ENCODE peak calls at places on chromosomes 4 and X, in six cellular contexts. One of them, this sample, is unnamed.

GRCh38 chr4:2292679-2293108 is 30.8 kb upstream of the MXD4 start:
- DNase-seq in prostate gland: no peak
- DNase-seq in cardiac muscle cell: no peak
- DNase-seq in CD8-positive, alpha-beta T cell: peak; percentile 43
- DNase-seq in heart left ventricle: no peak
- DNase-seq in GM23338: no peak
- DNase-seq in this sample: no peak

GRCh38 chr4:79747252-79747651 is 325.8 kb downstream of the ANTXR2 start:
- DNase-seq in CD8-positive, alpha-beta T cell: no peak
- DNase-seq in prostate gland: no peak
- DNase-seq in heart left ventricle: no peak
- DNase-seq in GM23338: no peak
- DNase-seq in cardiac muscle cell: no peak
- DNase-seq in this sample: no peak

GRCh38 chr4:183722738-183723560 is 63.9 kb downstream of the TRAPPC11 start:
- DNase-seq in prostate gland: peak; percentile 79
- DNase-seq in CD8-positive, alpha-beta T cell: peak; percentile 73
- DNase-seq in cardiac muscle cell: peak; percentile 67
- DNase-seq in heart left ventricle: peak; percentile 68
- DNase-seq in GM23338: peak; percentile 79
- DNase-seq in this sample: peak; percentile 57

GRCh38 chr4:145177906-145178538 is 2.4 kb downstream of the OTUD4 start:
- DNase-seq in cardiac muscle cell: no peak
- DNase-seq in GM23338: peak; percentile 25
- DNase-seq in prostate gland: no peak
- DNase-seq in CD8-positive, alpha-beta T cell: no peak
- DNase-seq in heart left ventricle: no peak
- DNase-seq in this sample: no peak

GRCh38 chr4:6232836-6233785 is 32.8 kb upstream of the JAKMIP1 start:
- DNase-seq in GM23338: peak; percentile 29
- DNase-seq in CD8-positive, alpha-beta T cell: no peak
- DNase-seq in prostate gland: no peak
- DNase-seq in cardiac muscle cell: no peak
- DNase-seq in heart left ventricle: no peak
- DNase-seq in this sample: no peak

GRCh38 chr4:7635971-7636508 is 201.3 kb upstream of the PSAPL1 start:
- DNase-seq in cardiac muscle cell: no peak
- DNase-seq in prostate gland: no peak
- DNase-seq in CD8-positive, alpha-beta T cell: no peak
- DNase-seq in GM23338: no peak
- DNase-seq in heart left ventricle: no peak
- DNase-seq in this sample: no peak

GRCh38 chr4:24816797-24817196 is 21.4 kb downstream of the SOD3 start:
- DNase-seq in GM23338: no peak
- DNase-seq in heart left ventricle: no peak
- DNase-seq in cardiac muscle cell: no peak
- DNase-seq in prostate gland: no peak
- DNase-seq in CD8-positive, alpha-beta T cell: no peak
- DNase-seq in this sample: no peak

GRCh38 chr4:8217871-8218270 is 18.8 kb downstream of the SH3TC1 start:
- DNase-seq in GM23338: no peak
- DNase-seq in heart left ventricle: no peak
- DNase-seq in CD8-positive, alpha-beta T cell: no peak
- DNase-seq in cardiac muscle cell: no peak
- DNase-seq in prostate gland: no peak
- DNase-seq in this sample: no peak

GRCh38 chrX:104098151-104098808 is 14.0 kb upstream of the ZCCHC18 start:
- DNase-seq in cardiac muscle cell: peak; percentile 79
- DNase-seq in prostate gland: peak; percentile 27
- DNase-seq in heart left ventricle: no peak
- DNase-seq in CD8-positive, alpha-beta T cell: peak; percentile 64
- DNase-seq in GM23338: peak; percentile 69
- DNase-seq in this sample: no peak

GRCh38 chr4:924107-925096 is 7.7 kb downstream of the GAK start:
- DNase-seq in cardiac muscle cell: no peak
- DNase-seq in heart left ventricle: no peak
- DNase-seq in CD8-positive, alpha-beta T cell: no peak
- DNase-seq in GM23338: no peak
- DNase-seq in prostate gland: no peak
- DNase-seq in this sample: no peak

GRCh38 chrX:39262641-39263040 is 461.4 kb downstream of the MID1IP1 start:
- DNase-seq in CD8-positive, alpha-beta T cell: no peak
- DNase-seq in GM23338: no peak
- DNase-seq in prostate gland: no peak
- DNase-seq in heart left ventricle: no peak
- DNase-seq in cardiac muscle cell: no peak
- DNase-seq in this sample: no peak

GRCh38 chr4:146291313-146291712 is 77.0 kb downstream of the REELD1 start:
- DNase-seq in cardiac muscle cell: no peak
- DNase-seq in CD8-positive, alpha-beta T cell: no peak
- DNase-seq in prostate gland: no peak
- DNase-seq in GM23338: peak; percentile 55
- DNase-seq in heart left ventricle: no peak
- DNase-seq in this sample: no peak

GRCh38 chr4:1663549-1663948 is 20.6 kb downstream of the FAM53A start:
- DNase-seq in heart left ventricle: no peak
- DNase-seq in GM23338: no peak
- DNase-seq in prostate gland: no peak
- DNase-seq in CD8-positive, alpha-beta T cell: no peak
- DNase-seq in cardiac muscle cell: no peak
- DNase-seq in this sample: no peak

GRCh38 chr4:138222041-138222440 is 20.1 kb downstream of the SLC7A11 start:
- DNase-seq in cardiac muscle cell: no peak
- DNase-seq in CD8-positive, alpha-beta T cell: no peak
- DNase-seq in prostate gland: no peak
- DNase-seq in heart left ventricle: no peak
- DNase-seq in GM23338: no peak
- DNase-seq in this sample: no peak

GRCh38 chr4:86608757-86609375 is 14.8 kb downstream of the PTPN13 start:
- DNase-seq in cardiac muscle cell: no peak
- DNase-seq in GM23338: no peak
- DNase-seq in prostate gland: no peak
- DNase-seq in heart left ventricle: no peak
- DNase-seq in CD8-positive, alpha-beta T cell: no peak
- DNase-seq in this sample: no peak

GRCh38 chrX:66002832-66003680 is 36.8 kb downstream of the VSIG4 start:
- DNase-seq in GM23338: no peak
- DNase-seq in CD8-positive, alpha-beta T cell: no peak
- DNase-seq in prostate gland: no peak
- DNase-seq in cardiac muscle cell: no peak
- DNase-seq in heart left ventricle: no peak
- DNase-seq in this sample: no peak

GRCh38 chr4:53015681-53016080 is 153.6 kb downstream of the RASL11B start:
- DNase-seq in GM23338: peak; percentile 74
- DNase-seq in prostate gland: no peak
- DNase-seq in cardiac muscle cell: peak; percentile 75
- DNase-seq in CD8-positive, alpha-beta T cell: no peak
- DNase-seq in heart left ventricle: peak; percentile 36
- DNase-seq in this sample: no peak

GRCh38 chrX:3548743-3549441 is 164.6 kb downstream of the PRKX start:
- DNase-seq in GM23338: peak; percentile 20
- DNase-seq in CD8-positive, alpha-beta T cell: no peak
- DNase-seq in prostate gland: peak; percentile 6
- DNase-seq in cardiac muscle cell: peak; percentile 29
- DNase-seq in heart left ventricle: no peak
- DNase-seq in this sample: no peak

GRCh38 chrX:106995678-106996077 is 4.3 kb downstream of the MORC4 start:
- DNase-seq in GM23338: no peak
- DNase-seq in heart left ventricle: no peak
- DNase-seq in cardiac muscle cell: no peak
- DNase-seq in CD8-positive, alpha-beta T cell: no peak
- DNase-seq in prostate gland: no peak
- DNase-seq in this sample: no peak

GRCh38 chr4:56229947-56230346 is 157.3 kb downstream of the AASDH start:
- DNase-seq in cardiac muscle cell: no peak
- DNase-seq in CD8-positive, alpha-beta T cell: no peak
- DNase-seq in heart left ventricle: no peak
- DNase-seq in GM23338: no peak
- DNase-seq in prostate gland: no peak
- DNase-seq in this sample: no peak

GRCh38 chr4:123256006-123256405 is 140.6 kb upstream of the SPRY1 start:
- DNase-seq in GM23338: no peak
- DNase-seq in CD8-positive, alpha-beta T cell: no peak
- DNase-seq in heart left ventricle: no peak
- DNase-seq in prostate gland: no peak
- DNase-seq in cardiac muscle cell: no peak
- DNase-seq in this sample: no peak

GRCh38 chr4:182749768-182750167 is 167.4 kb downstream of the DCTD start:
- DNase-seq in GM23338: no peak
- DNase-seq in prostate gland: no peak
- DNase-seq in CD8-positive, alpha-beta T cell: no peak
- DNase-seq in heart left ventricle: no peak
- DNase-seq in cardiac muscle cell: no peak
- DNase-seq in this sample: no peak

GRCh38 chrX:69229436-69229835 is 64.2 kb upstream of the PJA1 start:
- DNase-seq in heart left ventricle: no peak
- DNase-seq in CD8-positive, alpha-beta T cell: peak; percentile 34
- DNase-seq in prostate gland: no peak
- DNase-seq in cardiac muscle cell: no peak
- DNase-seq in GM23338: no peak
- DNase-seq in this sample: no peak

GRCh38 chr4:153602758-153603157 is 81.3 kb upstream of the TLR2 start:
- DNase-seq in heart left ventricle: no peak
- DNase-seq in cardiac muscle cell: no peak
- DNase-seq in CD8-positive, alpha-beta T cell: no peak
- DNase-seq in prostate gland: no peak
- DNase-seq in GM23338: no peak
- DNase-seq in this sample: no peak
- H3K4me1 ChIP-seq in heart left ventricle: peaks cover 3% of the 10 kb centered on the region
- H3K4me1 ChIP-seq in cardiac muscle cell: no peaks in the 10 kb centered on the region
- H3K4me1 ChIP-seq in CD8-positive, alpha-beta T cell: no peaks in the 10 kb centered on the region
- H3K4me1 ChIP-seq in prostate gland: no peaks in the 10 kb centered on the region
- H3K4me1 ChIP-seq in GM23338: no peaks in the 10 kb centered on the region
- H3K4me1 ChIP-seq in this sample: no peaks in the 10 kb centered on the region

DNA sequence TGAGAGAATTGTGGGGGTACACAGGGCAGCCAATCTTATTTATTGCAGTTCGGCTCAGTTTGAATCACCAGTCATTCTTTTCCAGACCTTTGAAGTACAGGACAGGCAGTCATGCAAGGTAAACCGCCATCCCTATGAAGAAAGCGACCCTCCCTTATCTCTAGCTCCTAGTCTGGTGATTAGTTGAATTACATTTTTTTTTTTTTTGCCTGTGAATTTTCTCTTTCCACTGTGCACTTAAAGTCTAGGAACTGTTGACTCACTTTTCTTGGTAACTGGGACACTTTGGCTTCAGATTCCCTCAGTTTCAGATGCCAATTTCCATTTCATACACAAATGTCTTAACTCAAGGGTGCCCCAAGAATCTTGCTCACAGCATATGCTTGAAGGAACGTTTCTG is 82.4 kb upstream of the FAM9C start:
- DNase-seq in heart left ventricle: no peak
- DNase-seq in prostate gland: no peak
- DNase-seq in cardiac muscle cell: no peak
- DNase-seq in CD8-positive, alpha-beta T cell: no peak
- DNase-seq in GM23338: no peak
- DNase-seq in this sample: no peak
- H3K4me1 ChIP-seq in heart left ventricle: peaks cover 12% of the 10 kb centered on the region
- H3K4me1 ChIP-seq in prostate gland: no peaks in the 10 kb centered on the region
- H3K4me1 ChIP-seq in cardiac muscle cell: no peaks in the 10 kb centered on the region
- H3K4me1 ChIP-seq in CD8-positive, alpha-beta T cell: peaks cover 31% of the 10 kb centered on the region
- H3K4me1 ChIP-seq in GM23338: peaks cover 7% of the 10 kb centered on the region
- H3K4me1 ChIP-seq in this sample: no peaks in the 10 kb centered on the region

GRCh38 chr4:74096265-74096980 is 2.6 kb downstream of the CXCL2 start:
- DNase-seq in heart left ventricle: no peak
- DNase-seq in CD8-positive, alpha-beta T cell: no peak
- DNase-seq in GM23338: no peak
- DNase-seq in cardiac muscle cell: no peak
- DNase-seq in prostate gland: no peak
- DNase-seq in this sample: no peak

GRCh38 chr4:74095482-74095881 is 3.5 kb downstream of the CXCL2 start:
- DNase-seq in prostate gland: no peak
- DNase-seq in cardiac muscle cell: no peak
- DNase-seq in heart left ventricle: no peak
- DNase-seq in CD8-positive, alpha-beta T cell: no peak
- DNase-seq in GM23338: no peak
- DNase-seq in this sample: no peak

GRCh38 chr4:74092957-74093356 is 6.0 kb downstream of the CXCL2 start:
- DNase-seq in CD8-positive, alpha-beta T cell: no peak
- DNase-seq in cardiac muscle cell: no peak
- DNase-seq in heart left ventricle: no peak
- DNase-seq in GM23338: no peak
- DNase-seq in prostate gland: no peak
- DNase-seq in this sample: no peak

GRCh38 chr4:74095886-74096264 is 3.1 kb downstream of the CXCL2 start:
- DNase-seq in heart left ventricle: no peak
- DNase-seq in GM23338: no peak
- DNase-seq in cardiac muscle cell: no peak
- DNase-seq in CD8-positive, alpha-beta T cell: no peak
- DNase-seq in prostate gland: no peak
- DNase-seq in this sample: no peak

GRCh38 chr4:74094227-74094626 is 4.8 kb downstream of the CXCL2 start:
- DNase-seq in heart left ventricle: no peak
- DNase-seq in GM23338: no peak
- DNase-seq in CD8-positive, alpha-beta T cell: no peak
- DNase-seq in prostate gland: no peak
- DNase-seq in cardiac muscle cell: no peak
- DNase-seq in this sample: no peak
- H3K4me1 ChIP-seq in heart left ventricle: peaks cover 7% of the 10 kb centered on the region
- H3K4me1 ChIP-seq in GM23338: peaks cover 10% of the 10 kb centered on the region
- H3K4me1 ChIP-seq in CD8-positive, alpha-beta T cell: peaks cover 1% of the 10 kb centered on the region
- H3K4me1 ChIP-seq in prostate gland: no peaks in the 10 kb centered on the region
- H3K4me1 ChIP-seq in cardiac muscle cell: no peaks in the 10 kb centered on the region
- H3K4me1 ChIP-seq in this sample: peaks cover 3% of the 10 kb centered on the region

DNA sequence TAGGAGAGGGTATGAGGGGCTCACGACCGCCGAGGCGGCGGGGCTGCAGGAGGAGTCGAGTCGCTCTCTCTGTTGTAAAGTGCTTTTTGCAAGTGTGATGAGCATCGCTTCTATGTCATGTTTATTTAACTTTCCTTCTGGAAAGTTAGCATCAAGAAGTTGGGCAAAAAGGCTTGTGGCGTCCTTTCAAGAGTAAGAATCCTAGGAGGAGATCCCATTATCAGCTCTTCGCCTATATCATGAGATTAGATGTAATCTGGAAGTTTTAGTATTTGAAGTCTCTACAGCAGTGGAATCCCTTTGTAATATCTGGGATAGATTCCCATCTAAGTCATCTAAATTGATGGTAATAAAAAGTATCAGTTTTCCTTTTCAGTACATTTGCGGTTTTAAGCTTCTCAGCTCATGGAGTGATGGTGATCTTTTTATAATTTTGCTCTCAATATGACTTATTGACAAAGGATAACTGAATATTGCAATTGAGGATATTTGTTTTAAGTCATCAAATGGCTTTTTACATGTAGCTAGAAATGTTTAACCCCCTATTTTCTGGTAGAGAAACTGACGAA is 1.7 kb downstream of the GALNT7 start:
- DNase-seq in CD8-positive, alpha-beta T cell: no peak
- DNase-seq in cardiac muscle cell: no peak
- DNase-seq in prostate gland: no peak
- DNase-seq in GM23338: no peak
- DNase-seq in heart left ventricle: no peak
- DNase-seq in this sample: no peak
- H3K4me1 ChIP-seq in CD8-positive, alpha-beta T cell: peaks cover 18% of the 10 kb centered on the region
- H3K4me1 ChIP-seq in cardiac muscle cell: peaks cover 16% of the 10 kb centered on the region
- H3K4me1 ChIP-seq in prostate gland: no peaks in the 10 kb centered on the region
- H3K4me1 ChIP-seq in GM23338: peaks cover 51% of the 10 kb centered on the region
- H3K4me1 ChIP-seq in heart left ventricle: peaks cover 22% of the 10 kb centered on the region
- H3K4me1 ChIP-seq in this sample: peaks cover 2% of the 10 kb centered on the region